ENCODE peak calls at places on chromosome 17, in eight cellular contexts. U is PC-3, D is upper lobe of left lung, S is HepG2, V is lower lobe of right lung, B is right lobe of liver, C is foreskin keratinocyte, H is pancreas. O is an unnamed sample.

GRCh38 chr17:33200116-33200515 is 93.0 kb downstream of the ASIC2 start:
- ATAC-seq in U (no peak), D (no peak), S (no peak), V (no peak), B (no peak), C (peak), H (no peak), O (no peak)

GRCh38 chr17:71505200-71505599 is 615.6 kb upstream of the SOX9 start:
- ATAC-seq in U (no peak), D (no peak), S (no peak), V (no peak), B (no peak), C (no peak), H (no peak), O (no peak)

GRCh38 chr17:43006639-43007551 is at the start of gene IFI35:
- ATAC-seq in U (peak), D (peak), S (peak), V (peak), B (peak), C (peak), H (peak), O (peak)

GRCh38 chr17:41984454-41984853 is 17.9 kb downstream of the CNP start:
- ATAC-seq in U (no peak), D (no peak), S (no peak), V (no peak), B (no peak), C (no peak), H (no peak), O (no peak)

GRCh38 chr17:19744492-19744891 is 3.6 kb downstream of the ALDH3A1 start:
- ATAC-seq in U (no peak), D (no peak), S (no peak), V (peak), B (peak), C (peak), H (peak), O (peak)

GRCh38 chr17:61531223-61531622 is 59.8 kb downstream of the NACA2 start:
- ATAC-seq in U (no peak), D (no peak), S (no peak), V (no peak), B (no peak), C (no peak), H (no peak), O (no peak)

GRCh38 chr17:46138470-46138869 is 54.8 kb downstream of the KANSL1 start:
- ATAC-seq in U (no peak), D (no peak), S (peak), V (no peak), B (no peak), C (no peak), H (peak), O (no peak)

GRCh38 chr17:37191219-37191618 is 184.6 kb upstream of the C17orf78 start:
- ATAC-seq in U (peak), D (no peak), S (no peak), V (no peak), B (no peak), C (no peak), H (no peak), O (no peak)

GRCh38 chr17:44804301-44805061 is 25.6 kb downstream of the GJC1 start:
- ATAC-seq in U (no peak), D (no peak), S (no peak), V (no peak), B (no peak), C (no peak), H (no peak), O (peak)

GRCh38 chr17:56292628-56293027 is 139.4 kb downstream of the ANKFN1 start:
- ATAC-seq in U (no peak), D (no peak), S (no peak), V (no peak), B (no peak), C (peak), H (no peak), O (no peak)

GRCh38 chr17:45748911-45749310 is 35.2 kb upstream of the CRHR1 start:
- ATAC-seq in U (no peak), D (no peak), S (no peak), V (no peak), B (no peak), C (no peak), H (no peak), O (no peak)

GRCh38 chr17:52027081-52027480 is 131.4 kb downstream of the CA10 start:
- ATAC-seq in U (no peak), D (no peak), S (no peak), V (no peak), B (no peak), C (peak), H (no peak), O (no peak)

GRCh38 chr17:27380551-27380950 is 75.7 kb upstream of the KSR1 start:
- ATAC-seq in U (no peak), D (no peak), S (peak), V (peak), B (no peak), C (no peak), H (peak), O (peak)

GRCh38 chr17:67431210-67432015 is 54.3 kb downstream of the PITPNC1 start:
- ATAC-seq in U (peak), D (no peak), S (no peak), V (no peak), B (peak), C (peak), H (peak), O (no peak)

GRCh38 chr17:13601317-13601775 is 383 bp downstream of the HS3ST3A1 start:
- ATAC-seq in U (no peak), D (no peak), S (peak), V (peak), B (peak), C (peak), H (peak), O (no peak)

GRCh38 chr17:61997649-61998048 is 67.4 kb downstream of the MED13 start:
- ATAC-seq in U (peak), D (no peak), S (no peak), V (peak), B (peak), C (peak), H (peak), O (no peak)

GRCh38 chr17:44655983-44656700 is at the start of gene MEIOC:
- ATAC-seq in U (no peak), D (peak), S (no peak), V (peak), B (peak), C (peak), H (peak), O (no peak)

GRCh38 chr17:51819820-51820219 is 338.7 kb downstream of the CA10 start:
- ATAC-seq in U (no peak), D (no peak), S (no peak), V (no peak), B (no peak), C (no peak), H (no peak), O (no peak)

GRCh38 chr17:27586203-27586701 is 44.7 kb upstream of the LGALS9 start:
- ATAC-seq in U (no peak), D (no peak), S (no peak), V (no peak), B (no peak), C (peak), H (peak), O (no peak)

GRCh38 chr17:57605734-57606105 is 139.4 kb downstream of the CCDC182 start:
- ATAC-seq in U (no peak), D (no peak), S (no peak), V (no peak), B (no peak), C (no peak), H (no peak), O (no peak)

GRCh38 chr17:58253082-58253481 is 14.7 kb downstream of the LPO start:
- ATAC-seq in U (no peak), D (no peak), S (no peak), V (no peak), B (no peak), C (no peak), H (no peak), O (no peak)

GRCh38 chr17:44941712-44942331 is 5.8 kb downstream of the KIF18B start:
- ATAC-seq in U (peak), D (no peak), S (peak), V (no peak), B (no peak), C (no peak), H (no peak), O (no peak)

GRCh38 chr17:57086069-57086930 is 1.3 kb downstream of the AKAP1 start:
- ATAC-seq in U (peak), D (no peak), S (peak), V (peak), B (peak), C (peak), H (peak), O (no peak)

GRCh38 chr17:55688057-55688456 is 34.6 kb downstream of the TMEM100 start:
- ATAC-seq in U (no peak), D (no peak), S (no peak), V (no peak), B (no peak), C (no peak), H (no peak), O (no peak)

GRCh38 chr17:31610301-31610910 is 218.9 kb downstream of the RAB11FIP4 start:
- ATAC-seq in U (no peak), D (no peak), S (no peak), V (no peak), B (no peak), C (no peak), H (no peak), O (no peak)

GRCh38 chr17:12457493-12457892 is 208.2 kb upstream of the MYOCD start:
- ATAC-seq in U (no peak), D (no peak), S (no peak), V (no peak), B (no peak), C (no peak), H (no peak), O (no peak)

GRCh38 chr17:69466451-69466850 is 52.0 kb downstream of the MAP2K6 start:
- ATAC-seq in U (no peak), D (no peak), S (no peak), V (no peak), B (no peak), C (peak), H (peak), O (no peak)

GRCh38 chr17:45770632-45771472 is 13.3 kb upstream of the CRHR1 start:
- ATAC-seq in U (no peak), D (no peak), S (peak), V (no peak), B (no peak), C (no peak), H (no peak), O (no peak)

GRCh38 chr17:40909755-40910154 is 24.7 kb upstream of the KRT20 start:
- ATAC-seq in U (peak), D (no peak), S (peak), V (peak), B (no peak), C (no peak), H (peak), O (peak)

GRCh38 chr17:74134991-74135390 is 68.5 kb upstream of the RPL38 start:
- ATAC-seq in U (no peak), D (no peak), S (no peak), V (no peak), B (no peak), C (no peak), H (no peak), O (no peak)
- H3K27ac ChIP-seq in U (no peak), D (no peak), S (no peak), V (no peak), B (no peak), C (no peak), H (no peak), O (no peak)

GRCh38 chr17:28910534-28910933 is 7.7 kb upstream of the DHRS13 start:
- ATAC-seq in U (no peak), D (no peak), S (no peak), V (no peak), B (no peak), C (no peak), H (no peak), O (no peak)

GRCh38 chr17:28911411-28912045 is 8.6 kb upstream of the DHRS13 start:
- ATAC-seq in U (no peak), D (no peak), S (no peak), V (no peak), B (no peak), C (no peak), H (no peak), O (no peak)

GRCh38 chr17:28912938-28913333 is 10.1 kb upstream of the DHRS13 start:
- ATAC-seq in U (no peak), D (no peak), S (no peak), V (no peak), B (peak), C (no peak), H (no peak), O (no peak)

GRCh38 chr17:28908640-28909098 is 5.8 kb upstream of the DHRS13 start:
- ATAC-seq in U (peak), D (no peak), S (peak), V (peak), B (peak), C (no peak), H (peak), O (peak)

GRCh38 chr17:28912281-28912937 is 9.5 kb upstream of the DHRS13 start:
- ATAC-seq in U (no peak), D (no peak), S (no peak), V (peak), B (peak), C (no peak), H (no peak), O (no peak)
- TF ChIP-seq CTCF in U (peak), D (no peak), S (peak), V (peak), B (peak), C (peak), H (no peak), O (no peak)

GRCh38 chr17:8068736-8069586 is 18.6 kb downstream of the ALOX12B start:
- ATAC-seq in U (no peak), D (peak), S (no peak), V (peak), B (peak), C (no peak), H (no peak), O (peak)
- H3K27ac ChIP-seq in U (no peak), D (no peak), S (no peak), V (peak), B (no peak), C (no peak), H (no peak), O (no peak)

GRCh38 chr17:76132574-76133338 is 8.3 kb downstream of the FOXJ1 start:
- ATAC-seq in U (peak), D (peak), S (peak), V (peak), B (peak), C (peak), H (peak), O (peak)
- TF ChIP-seq CTCF in U (peak), D (no peak), S (peak), V (no peak), B (no peak), C (no peak), H (no peak), O (no peak)

GRCh38 chr17:20955437-20956323 is 87.1 kb downstream of the USP22 start:
- ATAC-seq in U (peak), D (peak), S (no peak), V (peak), B (peak), C (peak), H (peak), O (peak)

GRCh38 chr17:20948984-20949777 is 93.6 kb downstream of the USP22 start:
- ATAC-seq in U (no peak), D (no peak), S (no peak), V (no peak), B (no peak), C (no peak), H (no peak), O (no peak)

GRCh38 chr17:20954794-20955193 is 88.0 kb downstream of the USP22 start:
- ATAC-seq in U (no peak), D (no peak), S (no peak), V (no peak), B (no peak), C (no peak), H (peak), O (no peak)

DNA sequence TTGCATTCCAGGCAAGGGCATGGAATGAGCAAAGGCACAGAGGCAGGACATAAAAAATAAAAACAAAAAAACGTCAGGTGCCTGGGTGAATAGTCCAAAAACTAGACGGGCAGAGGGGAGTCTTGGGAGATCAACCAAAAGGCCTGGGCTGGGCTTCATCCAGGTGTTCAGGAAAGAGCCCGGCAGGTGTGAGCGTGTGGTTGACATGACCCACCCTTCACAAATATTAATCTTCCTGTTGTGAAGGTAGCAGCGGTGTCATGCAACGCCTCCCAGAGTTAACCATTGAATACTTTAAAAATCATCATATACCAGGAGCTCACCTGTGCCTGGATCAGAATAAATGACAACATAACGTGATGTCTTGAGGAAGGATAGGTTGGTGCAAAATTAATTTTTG is 90.6 kb downstream of the USP22 start:
- ATAC-seq in U (peak), D (no peak), S (no peak), V (no peak), B (no peak), C (peak), H (no peak), O (no peak)
- H3K27ac ChIP-seq in U (peak), D (no peak), S (no peak), V (no peak), B (no peak), C (no peak), H (no peak), O (no peak)

DNA sequence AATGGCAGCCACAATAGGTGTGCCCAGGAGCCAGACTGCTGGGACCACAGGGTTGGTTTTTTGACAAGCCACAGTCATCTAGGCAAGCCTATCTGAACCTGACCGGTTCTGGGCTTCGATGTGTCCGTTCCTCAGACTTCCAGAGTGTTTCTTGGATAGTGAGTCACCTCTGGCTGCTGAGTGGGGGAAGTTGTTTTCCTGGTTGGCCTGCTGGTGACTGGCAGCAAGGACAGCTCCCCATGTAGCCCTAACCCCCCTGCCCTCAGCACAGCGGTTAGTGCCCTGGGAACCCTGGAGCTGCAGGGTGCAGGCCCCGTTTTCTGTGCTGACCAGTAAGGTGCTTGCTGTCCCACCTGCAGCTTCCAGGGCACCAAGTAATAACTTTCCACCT is 65.5 kb downstream of the PLD6 start:
- ATAC-seq in U (peak), D (peak), S (no peak), V (no peak), B (peak), C (peak), H (no peak), O (no peak)
- TF ChIP-seq CTCF in U (no peak), D (peak), S (no peak), V (no peak), B (no peak), C (peak), H (no peak), O (no peak)

GRCh38 chr17:29048440-29049360 is 5.8 kb downstream of the PIPOX start:
- ATAC-seq in U (no peak), D (no peak), S (no peak), V (no peak), B (no peak), C (peak), H (no peak), O (no peak)

GRCh38 chr17:29045734-29046133 is 2.8 kb downstream of the PIPOX start:
- ATAC-seq in U (no peak), D (no peak), S (peak), V (no peak), B (peak), C (no peak), H (no peak), O (no peak)

GRCh38 chr17:29043539-29044165 is 711 bp downstream of the PIPOX start:
- ATAC-seq in U (no peak), D (peak), S (peak), V (no peak), B (peak), C (no peak), H (no peak), O (no peak)

GRCh38 chr17:29045026-29045425 is 2.1 kb downstream of the PIPOX start:
- ATAC-seq in U (no peak), D (no peak), S (no peak), V (no peak), B (no peak), C (no peak), H (no peak), O (no peak)

DNA sequence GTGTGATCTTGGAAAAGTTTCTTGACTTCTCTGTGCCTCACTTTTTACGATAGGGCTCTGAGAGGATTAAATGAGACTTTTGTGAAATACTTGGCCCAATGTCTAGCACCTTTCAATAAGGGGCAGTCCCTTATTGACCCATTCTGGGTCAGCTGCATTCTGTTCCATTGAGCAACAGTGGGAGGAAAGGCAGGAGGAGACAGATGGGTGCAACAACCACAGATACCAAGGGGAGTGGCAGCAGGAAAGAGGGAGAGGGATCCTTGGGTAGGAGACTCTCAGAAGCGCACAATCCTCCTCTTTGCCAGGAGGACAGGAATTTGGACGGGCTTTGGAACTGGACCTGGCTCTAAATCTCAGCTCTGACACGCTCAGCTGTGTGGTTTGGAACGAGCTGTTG is 3.5 kb downstream of the PIPOX start:
- ATAC-seq in U (no peak), D (no peak), S (no peak), V (no peak), B (peak), C (no peak), H (no peak), O (no peak)
- H3K27ac ChIP-seq in U (no peak), D (no peak), S (peak), V (no peak), B (no peak), C (no peak), H (no peak), O (no peak)

DNA sequence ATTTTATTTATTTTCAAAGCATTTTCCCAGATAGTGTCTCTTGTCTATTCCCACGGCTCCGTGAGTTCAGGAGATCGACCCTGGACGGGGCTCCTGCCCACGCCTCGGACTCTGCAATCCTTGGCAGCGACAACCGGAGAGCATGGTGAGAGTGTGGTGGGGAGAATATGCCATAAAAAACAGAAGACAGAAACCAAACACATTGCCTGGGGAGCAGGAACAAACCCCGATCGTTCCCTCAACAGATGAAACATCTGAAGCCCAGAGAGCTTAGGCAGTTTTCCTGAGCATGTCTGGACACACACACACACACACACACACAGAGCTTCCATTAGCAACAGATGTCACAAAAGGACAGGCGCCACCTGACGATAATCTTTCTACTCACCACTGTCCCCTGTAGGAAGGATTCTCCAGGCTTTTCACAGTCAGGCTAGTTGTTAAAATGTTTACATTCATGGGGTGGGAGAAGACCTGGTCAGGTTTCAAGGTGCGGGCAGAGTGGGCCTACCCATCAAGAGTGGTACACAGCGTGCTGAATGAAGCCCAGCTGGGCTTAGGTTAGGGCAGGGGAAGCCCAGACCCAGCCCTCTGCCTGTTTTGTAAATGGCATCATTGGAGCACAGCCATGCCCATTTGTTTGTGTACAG is 230.4 kb upstream of the TNRC6C start:
- ATAC-seq in U (peak), D (no peak), S (peak), V (no peak), B (no peak), C (no peak), H (peak), O (peak)
- TF ChIP-seq CTCF in U (peak), D (no peak), S (peak), V (no peak), B (no peak), C (peak), H (no peak), O (peak)

O was measured in gastroesophageal sphincter.